ENCODE peak calls at places on chromosomes 16 and 17, in four cellular contexts. One of them, this sample, is unnamed. For H3K27me3 and H3K4me1, the result is how much of the 10 kb centered on the place peaks cover.

GRCh38 chr16:58628845-58629680 is 563 bp downstream of the CNOT1 start:
- DNase-seq in foreskin keratinocyte: no peak
- DNase-seq in stomach: peak
- DNase-seq in uterus: peak
- DNase-seq in this sample: peak

GRCh38 chr16:54171855-54172537 is 114.6 kb downstream of the IRX3 start:
- DNase-seq in foreskin keratinocyte: peak
- DNase-seq in stomach: no peak
- DNase-seq in uterus: no peak
- DNase-seq in this sample: no peak

GRCh38 chr16:49592507-49593422 is 219.2 kb downstream of the C16orf78 start:
- DNase-seq in foreskin keratinocyte: no peak
- DNase-seq in stomach: peak
- DNase-seq in uterus: no peak
- DNase-seq in this sample: peak

GRCh38 chr16:86396918-86397317 is 113.4 kb upstream of the FOXF1 start:
- DNase-seq in foreskin keratinocyte: no peak
- DNase-seq in stomach: no peak
- DNase-seq in uterus: peak
- DNase-seq in this sample: no peak

GRCh38 chr17:62970617-62971016 is 4.6 kb downstream of the TANC2 start:
- DNase-seq in foreskin keratinocyte: no peak
- DNase-seq in stomach: no peak
- DNase-seq in uterus: no peak
- DNase-seq in this sample: no peak

GRCh38 chr16:54239441-54239840 is 47.1 kb downstream of the IRX3 start:
- DNase-seq in foreskin keratinocyte: no peak
- DNase-seq in stomach: no peak
- DNase-seq in uterus: no peak
- DNase-seq in this sample: peak

GRCh38 chr16:1194665-1195392 is 30.2 kb downstream of the TPSG1 start:
- DNase-seq in foreskin keratinocyte: no peak
- DNase-seq in stomach: no peak
- DNase-seq in uterus: no peak
- DNase-seq in this sample: no peak

GRCh38 chr16:87706278-87707000 is 59.3 kb downstream of the KLHDC4 start:
- DNase-seq in foreskin keratinocyte: no peak
- DNase-seq in stomach: no peak
- DNase-seq in uterus: no peak
- DNase-seq in this sample: no peak

GRCh38 chr17:29579866-29580771 is 9.3 kb downstream of the GIT1 start:
- DNase-seq in foreskin keratinocyte: peak
- DNase-seq in stomach: peak
- DNase-seq in uterus: peak
- DNase-seq in this sample: peak

GRCh38 chr17:57663326-57664070 is 81.6 kb downstream of the CCDC182 start:
- DNase-seq in foreskin keratinocyte: no peak
- DNase-seq in stomach: no peak
- DNase-seq in uterus: no peak
- DNase-seq in this sample: no peak

GRCh38 chr16:30004424-30004776 is 6.4 kb downstream of the DOC2A start:
- DNase-seq in foreskin keratinocyte: no peak
- DNase-seq in stomach: peak
- DNase-seq in uterus: no peak
- DNase-seq in this sample: no peak

GRCh38 chr17:17154556-17154955 is 51.6 kb downstream of the PLD6 start:
- DNase-seq in foreskin keratinocyte: no peak
- DNase-seq in stomach: no peak
- DNase-seq in uterus: no peak
- DNase-seq in this sample: no peak

GRCh38 chr17:42686520-42687137 is 4.3 kb downstream of the CNTNAP1 start:
- DNase-seq in foreskin keratinocyte: no peak
- DNase-seq in stomach: no peak
- DNase-seq in uterus: no peak
- DNase-seq in this sample: no peak

DNA sequence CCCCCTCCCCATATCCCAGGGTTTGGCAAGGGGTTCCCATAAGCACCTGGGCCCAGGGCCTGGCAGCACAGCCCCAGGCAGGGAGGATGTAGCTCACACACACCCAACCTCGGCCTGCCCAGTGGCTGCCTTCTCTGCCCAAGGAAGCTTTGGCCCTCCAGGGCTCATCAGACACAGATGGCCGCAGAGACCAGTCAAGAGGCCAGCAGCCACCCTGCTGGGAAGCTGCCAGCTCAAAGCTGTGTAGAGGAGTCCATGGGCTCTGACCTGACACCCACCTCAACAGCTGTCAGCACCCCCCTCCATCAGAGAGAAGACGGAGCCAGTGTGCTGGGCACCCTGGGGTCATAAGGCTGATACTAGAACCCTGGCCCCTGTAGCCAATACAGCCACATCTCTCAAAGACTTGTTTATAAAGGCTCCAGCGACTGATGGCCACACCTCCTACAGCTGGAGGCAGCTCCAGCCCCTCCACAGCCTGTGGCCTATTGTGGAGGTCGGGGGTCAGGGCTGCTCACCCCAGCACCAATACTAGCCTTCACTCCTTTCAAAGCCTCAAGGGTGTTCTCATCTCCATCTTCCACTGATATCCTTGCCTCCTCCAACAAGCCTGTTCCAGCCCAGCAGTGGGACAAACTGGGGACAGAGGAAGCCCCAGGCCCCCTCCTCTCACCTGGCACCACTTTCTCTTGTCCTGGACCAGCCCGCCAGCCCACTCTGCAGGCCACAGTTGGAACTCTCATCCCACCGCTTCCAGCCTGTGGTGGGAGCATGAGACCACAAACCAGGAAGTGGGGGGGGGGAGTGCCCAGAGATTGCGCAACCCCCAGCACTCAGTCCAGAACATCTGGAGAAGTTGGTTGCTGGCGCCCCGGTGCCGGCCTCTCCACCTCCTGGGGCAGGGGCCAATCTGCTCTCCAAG is 2.2 kb upstream of the MPG start:
- DNase-seq in foreskin keratinocyte: no peak
- DNase-seq in stomach: peak
- DNase-seq in uterus: peak
- DNase-seq in this sample: peak
- H3K27ac ChIP-seq in foreskin keratinocyte: no peak
- H3K27ac ChIP-seq in stomach: peak
- H3K27ac ChIP-seq in uterus: peak
- H3K27ac ChIP-seq in this sample: peak

DNA sequence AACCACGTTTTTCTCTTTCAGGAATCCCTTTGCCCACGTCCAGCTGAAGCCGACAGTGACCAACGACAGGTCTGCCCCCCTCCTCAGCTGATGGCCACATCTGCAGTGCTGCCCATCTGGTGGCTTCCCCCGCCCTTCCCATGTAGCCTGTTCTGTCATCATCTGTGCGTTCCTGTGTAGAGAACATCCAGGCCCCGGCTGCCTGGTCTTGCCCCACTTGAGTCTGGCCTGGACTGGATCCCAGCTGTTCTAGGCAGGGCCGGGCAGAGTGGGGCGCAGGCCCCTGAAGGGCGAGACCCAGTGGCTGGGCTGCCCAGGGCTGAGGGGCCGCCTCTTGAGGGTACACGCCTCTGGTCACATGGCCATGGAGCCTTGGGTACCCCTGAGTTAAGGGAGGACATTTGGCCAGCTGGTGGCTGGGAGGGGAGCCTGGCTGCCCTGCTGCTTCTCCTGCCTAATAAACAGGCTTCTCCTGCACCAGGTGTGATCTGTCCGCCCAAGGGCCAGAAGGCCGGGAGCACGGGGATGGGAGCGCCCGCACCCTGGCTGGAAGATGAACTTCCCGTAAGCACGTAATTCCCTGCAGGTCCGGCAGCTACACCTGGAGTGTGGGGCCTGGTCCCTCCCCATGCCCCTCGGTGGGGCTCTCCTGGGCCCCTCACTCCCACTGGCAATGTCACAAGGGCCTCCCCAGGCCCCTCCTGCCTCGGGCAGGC is 49.4 kb upstream of the PVALEF start:
- DNase-seq in foreskin keratinocyte: no peak
- DNase-seq in stomach: no peak
- DNase-seq in uterus: no peak
- DNase-seq in this sample: no peak
- H3K27me3 ChIP-seq in foreskin keratinocyte: under half
- H3K27me3 ChIP-seq in stomach: under half
- H3K27me3 ChIP-seq in uterus: under half
- H3K27me3 ChIP-seq in this sample: under half

DNA sequence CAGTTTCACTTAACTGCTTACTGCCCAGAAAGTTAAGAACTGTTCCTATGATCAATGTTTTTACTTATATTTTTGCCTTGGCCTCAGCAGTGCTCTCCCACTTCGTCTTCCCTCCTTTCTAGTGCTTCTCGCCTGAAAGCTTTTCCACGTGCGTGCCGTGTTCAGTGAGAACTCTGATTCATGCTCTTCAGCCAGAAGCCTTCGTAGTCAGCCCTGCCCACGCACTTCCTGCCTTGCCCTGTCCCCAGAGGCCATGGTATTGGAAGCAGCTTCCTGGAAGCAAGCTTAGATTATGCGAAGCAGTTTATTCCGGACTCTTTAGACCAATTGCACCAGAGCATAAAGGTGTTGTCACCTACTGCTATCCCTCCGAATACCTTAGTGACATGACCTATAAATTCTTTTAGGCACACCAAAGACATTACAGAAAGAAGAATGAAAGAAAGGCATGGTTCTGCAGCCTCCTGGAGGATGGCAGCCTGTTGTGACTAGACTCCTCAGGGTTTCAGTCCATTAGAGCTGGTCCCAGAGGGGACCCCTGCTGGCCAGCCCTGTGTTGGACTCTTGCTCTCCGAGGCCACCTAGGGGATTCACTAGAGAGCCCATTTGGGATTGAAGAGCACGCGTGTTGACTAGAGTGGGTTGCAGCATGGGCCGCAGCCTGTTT is 105.2 kb downstream of the RPTOR start:
- DNase-seq in foreskin keratinocyte: peak
- DNase-seq in stomach: no peak
- DNase-seq in uterus: peak
- DNase-seq in this sample: peak
- H3K4me1 ChIP-seq in foreskin keratinocyte: under half
- H3K4me1 ChIP-seq in stomach: under half
- H3K4me1 ChIP-seq in uterus: under half
- H3K4me1 ChIP-seq in this sample: under half

DNA sequence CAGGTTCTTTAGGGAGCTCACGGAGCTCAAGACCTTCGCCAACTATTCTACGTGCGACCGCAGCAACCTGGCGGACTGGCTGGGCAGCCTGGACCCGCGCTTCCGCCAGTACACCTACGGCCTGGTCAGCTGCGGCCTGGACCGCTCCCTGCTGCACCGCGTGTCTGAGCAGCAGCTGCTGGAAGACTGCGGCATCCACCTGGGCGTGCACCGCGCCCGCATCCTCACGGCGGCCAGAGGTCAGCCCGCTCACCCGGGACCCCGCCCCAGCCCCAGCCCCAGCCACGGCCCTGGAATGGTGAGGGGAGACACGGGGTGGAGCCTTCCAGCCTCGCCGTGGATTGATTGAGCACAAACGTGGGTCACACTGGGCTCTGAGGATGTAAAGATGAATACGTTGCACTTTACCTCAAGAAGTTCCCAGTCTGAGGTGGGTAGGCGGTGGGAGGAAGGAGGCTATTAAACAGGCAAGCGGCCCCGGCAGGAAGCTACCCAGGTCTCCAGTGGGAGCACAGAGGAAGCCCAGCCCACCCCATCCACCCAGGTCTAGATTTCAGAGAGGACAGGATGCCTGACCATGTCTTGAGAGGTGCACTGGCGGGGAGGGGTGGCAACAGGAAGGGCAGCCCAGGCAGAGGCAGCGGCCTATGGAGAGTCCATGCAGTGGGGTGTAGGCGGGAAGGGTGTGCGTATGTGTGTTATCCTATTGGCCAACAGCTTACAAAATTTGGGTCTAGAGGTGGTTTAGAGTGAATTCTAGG is 13.7 kb downstream of the SARM1 start:
- DNase-seq in foreskin keratinocyte: no peak
- DNase-seq in stomach: peak
- DNase-seq in uterus: no peak
- DNase-seq in this sample: no peak
- H3K27ac ChIP-seq in foreskin keratinocyte: no peak
- H3K27ac ChIP-seq in stomach: peak
- H3K27ac ChIP-seq in uterus: no peak
- H3K27ac ChIP-seq in this sample: no peak

This sample was measured in tibial artery.